ENCODE peak calls at places on chromosomes 6 and 20, in ten cellular contexts. X is stimulated activated CD4-positive, alpha-beta T cell treated with anti-CD3 and anti-CD28 coated beads, Interleukin-1b, Interleukin-23, amount 100 ng/mL, for 1 hour; A is hypothalamus; Y is T-helper 9 cell; B is endothelial cell; N is HT1080; R is lower leg skin; G is IMR-90; F is HFF-Myc; E is activated T-helper 9 cell treated with anti-CD3 and anti-CD28 coated beads, Interleukin-2, amount 50 U/mL, for 16 hours. D is an unnamed sample.

GRCh38 chr6:130997061-130997753 is 65.8 kb downstream of the EPB41L2 start:
- DNase-seq in X (no peak), A (no peak), Y (no peak), B (no peak), N (peak; percentile 6), R (no peak), G (peak; percentile 56), F (no peak), E (no peak), D (no peak)

GRCh38 chr6:21507811-21508210 is 85.7 kb upstream of the SOX4 start:
- DNase-seq in X (no peak), A (no peak), Y (no peak), B (no peak), N (peak; percentile 67), R (no peak), G (peak; percentile 7), F (no peak), E (no peak), D (no peak)

GRCh38 chr6:24430086-24430485 is 27.4 kb downstream of the MRS2 start:
- DNase-seq in X (no peak), A (no peak), Y (no peak), B (no peak), N (no peak), R (no peak), G (peak; percentile 47), F (no peak), E (no peak), D (no peak)

GRCh38 chr6:1724124-1724523 is 114.4 kb downstream of the FOXC1 start:
- DNase-seq in X (no peak), A (no peak), Y (no peak), B (peak; percentile 33), N (no peak), R (no peak), G (no peak), F (no peak), E (no peak), D (no peak)

GRCh38 chr6:112475083-112475482 is 128.0 kb downstream of the RFPL4B start:
- DNase-seq in X (no peak), A (no peak), Y (no peak), B (no peak), N (peak; percentile 48), R (no peak), G (peak; percentile 89), F (no peak), E (no peak), D (no peak)

GRCh38 chr6:113645576-113645970 is 211.6 kb upstream of the MARCKS start:
- DNase-seq in X (no peak), A (no peak), Y (no peak), B (no peak), N (peak; percentile 60), R (no peak), G (peak; percentile 97), F (peak; percentile 82), E (no peak), D (no peak)

GRCh38 chr20:3248167-3248992 is 9.4 kb upstream of the SLC4A11 start:
- DNase-seq in X (no peak), A (no peak), Y (no peak), B (peak; percentile 34), N (no peak), R (no peak), G (no peak), F (no peak), E (no peak), D (no peak)

GRCh38 chr6:31402324-31403282 is 792 bp upstream of the MICA start:
- DNase-seq in X (no peak), A (no peak), Y (peak; percentile 24), B (peak; percentile 15), N (peak; percentile 20), R (peak; percentile 32), G (no peak), F (no peak), E (no peak), D (no peak)

D was measured in osteocyte.